ENCODE peak calls at places on chromosomes 3 and 15, in seven cellular contexts. Q is GM23338, Y is HCT116, A is transverse colon, T is stomach, H is sigmoid colon, N is SK-N-MC. J is an unnamed sample.

GRCh38 chr15:63344737-63345390 is 36.8 kb downstream of the CA12 start:
- DNase-seq in H (peak), T (no peak), N (no peak), Y (no peak), A (no peak), Q (no peak), J (no peak)

GRCh38 chr15:32649336-32649735 is 7.8 kb downstream of the SCG5 start:
- DNase-seq in Y (no peak), Q (peak), T (no peak), N (no peak), H (no peak), A (no peak), J (no peak)

GRCh38 chr3:146682176-146682575 is 77.0 kb upstream of the PLSCR5 start:
- DNase-seq in H (no peak), T (no peak), Q (no peak), A (no peak), N (peak), Y (no peak), J (no peak)

GRCh38 chr3:45365060-45365459 is 23.3 kb upstream of the LARS2 start:
- DNase-seq in T (no peak), A (no peak), N (no peak), H (no peak), Q (no peak), Y (no peak), J (no peak)

GRCh38 chr15:47650564-47650963 is 66.7 kb upstream of the SEMA6D start:
- DNase-seq in N (no peak), T (no peak), Q (no peak), A (no peak), H (no peak), Y (no peak), J (no peak)

GRCh38 chr3:138362536-138362935 is 14.2 kb downstream of the MRAS start:
- DNase-seq in Q (no peak), Y (no peak), H (peak), T (no peak), N (no peak), A (no peak), J (no peak)

GRCh38 chr3:143653493-143653892 is 194.8 kb downstream of the SLC9A9 start:
- DNase-seq in Q (no peak), T (no peak), Y (no peak), N (no peak), H (no peak), A (no peak), J (no peak)

GRCh38 chr3:33146791-33147445 is 33.1 kb downstream of the CRTAP start:
- DNase-seq in A (no peak), H (no peak), T (no peak), Q (peak), N (no peak), Y (no peak), J (no peak)

GRCh38 chr3:15434756-15435155 is 7.4 kb downstream of the EAF1 start:
- DNase-seq in N (no peak), T (no peak), H (no peak), Y (no peak), A (no peak), Q (peak), J (no peak)

GRCh38 chr3:138940446-138940845 is 6.5 kb downstream of the FOXL2 start:
- DNase-seq in H (peak), N (no peak), A (no peak), Q (no peak), T (no peak), Y (no peak), J (no peak)

GRCh38 chr3:193295985-193296384 is 55.0 kb downstream of the PLAAT1 start:
- DNase-seq in Y (no peak), N (no peak), Q (peak), A (no peak), T (no peak), H (no peak), J (no peak)

DNA sequence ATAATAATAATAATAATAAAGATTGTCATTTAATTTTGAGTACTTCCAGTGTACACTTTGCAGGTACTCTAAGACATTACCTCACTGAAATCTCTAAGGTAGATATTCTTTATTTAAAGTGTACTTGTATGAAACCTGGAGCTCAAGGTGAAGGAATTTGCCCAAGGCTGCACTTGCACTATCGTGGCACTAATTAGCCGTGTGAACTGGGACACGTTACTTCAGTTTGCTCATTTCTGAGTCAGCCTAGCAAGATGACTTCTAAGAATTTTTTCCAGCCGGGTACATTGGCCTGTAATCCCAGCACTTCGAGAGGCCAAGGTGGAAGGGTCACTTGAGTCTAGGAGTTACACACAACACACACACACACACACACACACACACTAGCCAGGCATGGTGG is 33.5 kb downstream of the MLH1 start:
- DNase-seq in H (no peak), A (no peak), Q (no peak), T (no peak), N (no peak), Y (no peak), J (no peak)
- TF ChIP-seq POLR2AphosphoS5 in H (no peak), A (no peak), Q (no peak), T (no peak), N (no peak), Y (no peak), J (no peak)

DNA sequence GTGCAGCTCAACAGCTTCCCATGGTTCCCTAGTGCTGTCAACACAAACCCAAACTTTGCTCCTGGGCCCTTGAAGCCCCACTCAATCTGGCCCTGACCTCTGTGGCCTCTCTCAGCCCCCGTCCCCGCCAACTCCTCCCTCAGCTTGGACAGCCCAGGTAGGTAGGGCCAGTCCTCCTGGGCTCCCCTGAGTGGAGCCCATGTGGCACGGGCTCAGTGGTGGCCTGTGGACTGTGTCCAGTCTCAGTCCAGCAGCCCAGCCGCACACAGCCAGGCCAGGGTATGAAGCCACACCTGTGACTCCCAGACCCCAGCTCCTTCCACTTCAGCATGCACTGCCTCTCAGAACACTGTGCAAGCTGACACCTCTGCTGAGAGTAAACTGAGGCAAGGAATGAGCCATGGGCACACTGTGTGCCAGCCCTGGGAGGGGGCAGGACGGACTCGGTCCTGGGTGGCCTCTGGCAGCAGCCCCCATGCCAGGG is 11.5 kb downstream of the PLXND1 start:
- DNase-seq in Y (no peak), Q (no peak), N (no peak), T (no peak), A (no peak), H (no peak), J (no peak)
- TF ChIP-seq POLR2AphosphoS5 in Y (no peak), Q (no peak), N (no peak), T (no peak), A (no peak), H (no peak), J (peak)

GRCh38 chr3:11956781-11957180 is 47.4 kb upstream of the SYN2 start:
- DNase-seq in Q (no peak), Y (no peak), T (no peak), A (no peak), N (no peak), H (no peak), J (no peak)
- TF ChIP-seq POLR2AphosphoS5 in Q (no peak), Y (no peak), T (no peak), A (no peak), N (no peak), H (no peak), J (no peak)

GRCh38 chr3:99659965-99660364 is 21.6 kb downstream of the COL8A1 start:
- DNase-seq in N (no peak), H (no peak), T (no peak), Y (no peak), Q (no peak), A (no peak), J (no peak)
- TF ChIP-seq POLR2AphosphoS5 in N (no peak), H (no peak), T (no peak), Y (no peak), Q (no peak), A (no peak), J (no peak)

DNA sequence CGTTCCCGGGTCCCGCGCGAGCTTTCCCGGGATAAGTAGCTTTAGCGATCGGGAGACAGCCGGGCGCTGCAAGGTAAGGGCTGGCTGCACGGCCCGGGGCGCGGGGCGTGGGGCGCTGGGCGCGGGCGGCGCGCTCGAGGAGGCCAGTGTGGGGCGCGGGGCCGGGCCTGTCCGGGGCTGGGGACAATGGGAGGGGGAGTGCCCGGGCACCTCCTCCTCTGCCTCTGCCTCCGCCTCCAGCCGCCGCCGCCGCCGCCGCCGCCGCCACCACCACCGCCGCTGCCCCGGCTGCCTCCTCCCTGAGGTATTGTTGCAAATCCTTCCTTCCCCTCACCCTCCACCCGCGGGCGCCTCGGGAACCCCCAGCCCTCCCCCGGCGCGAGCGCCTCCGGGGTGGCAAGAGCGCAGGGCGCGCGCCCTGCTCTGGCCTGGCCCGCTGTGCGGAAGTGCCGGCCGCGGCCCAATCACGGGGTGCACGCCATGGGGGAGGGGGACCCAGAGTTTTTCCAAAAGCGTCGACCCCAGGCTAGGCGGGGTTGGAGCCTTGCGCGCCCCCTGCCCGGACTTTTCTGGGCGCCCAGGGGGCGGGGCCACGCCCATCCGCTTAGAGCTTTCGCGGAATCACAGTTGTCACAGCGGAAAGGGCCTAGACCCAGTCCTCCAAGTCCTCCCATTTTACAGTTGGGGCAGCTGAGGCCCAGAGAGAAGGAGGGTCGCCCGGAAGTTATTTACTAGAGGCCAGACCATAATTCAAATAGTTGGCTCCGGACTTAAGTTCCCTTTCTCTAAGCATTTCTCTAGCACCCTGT is at the start of gene LPP:
- DNase-seq in A (peak), Y (no peak), H (peak), Q (peak), N (no peak), T (peak), J (peak)
- TF ChIP-seq POLR2AphosphoS5 in A (peak), Y (peak), H (peak), Q (peak), N (no peak), T (peak), J (peak)

DNA sequence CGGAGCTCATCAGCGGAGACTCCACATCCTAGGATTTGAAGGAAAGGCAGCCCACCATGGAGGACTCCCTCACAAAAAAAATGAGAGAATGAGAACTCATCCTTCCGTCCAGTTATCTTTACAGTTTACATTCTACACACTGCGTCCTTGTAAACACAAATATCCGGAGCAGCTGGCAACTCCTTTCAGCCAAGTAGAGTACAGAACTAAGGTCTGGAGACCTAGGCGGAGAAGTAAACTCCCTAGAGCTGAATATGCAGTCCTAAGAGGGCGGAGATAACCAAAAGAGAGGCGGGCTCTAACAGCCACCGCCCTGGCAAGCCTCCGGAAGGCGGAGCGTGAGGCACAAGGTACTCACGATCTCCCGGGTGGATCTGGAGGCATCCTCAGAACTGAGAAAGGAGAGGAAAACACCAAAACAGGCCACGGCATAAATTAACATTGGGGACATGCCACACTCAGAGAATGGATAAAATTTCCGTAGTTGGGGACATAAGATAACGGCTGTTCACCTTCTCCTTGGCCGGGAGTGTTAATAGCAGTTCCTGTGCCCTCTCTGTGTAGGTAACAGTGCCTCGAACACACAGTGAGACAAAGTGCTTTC is 976 bp upstream of the SIN3A start:
- DNase-seq in H (peak), A (peak), Q (peak), N (no peak), T (peak), Y (peak), J (peak)
- TF ChIP-seq POLR2AphosphoS5 in H (peak), A (peak), Q (no peak), N (peak), T (no peak), Y (peak), J (no peak)

GRCh38 chr15:60384526-60385127 is 13.2 kb downstream of the ANXA2 start:
- DNase-seq in Q (no peak), A (no peak), T (no peak), H (no peak), Y (no peak), N (no peak), J (no peak)

GRCh38 chr15:60389261-60390077 is 8.3 kb downstream of the ANXA2 start:
- DNase-seq in Y (no peak), A (no peak), H (no peak), Q (no peak), N (no peak), T (no peak), J (no peak)

GRCh38 chr15:60385620-60386552 is 11.9 kb downstream of the ANXA2 start:
- DNase-seq in T (no peak), H (no peak), A (no peak), Q (no peak), N (no peak), Y (no peak), J (no peak)

GRCh38 chr15:60390231-60390630 is 7.6 kb downstream of the ANXA2 start:
- DNase-seq in Q (no peak), H (no peak), N (no peak), T (no peak), Y (no peak), A (no peak), J (no peak)

DNA sequence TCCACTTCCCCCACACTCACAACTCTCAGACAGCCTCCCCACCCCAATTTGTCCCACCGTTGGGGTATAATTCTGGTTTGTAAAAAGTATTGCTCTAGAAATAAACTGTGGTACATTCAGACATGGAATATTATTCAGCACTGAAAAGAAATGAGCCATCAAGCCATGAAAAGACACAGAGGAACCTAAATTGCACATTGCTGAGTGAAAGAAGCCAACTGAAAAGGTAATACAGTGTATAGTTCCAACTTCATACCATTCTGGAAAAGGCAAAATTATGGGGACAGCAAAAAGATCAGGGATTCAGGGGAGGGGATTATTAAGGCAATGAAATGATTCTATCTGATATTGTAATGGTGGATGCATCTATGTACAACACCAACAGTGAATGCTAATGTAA is 10.5 kb downstream of the ANXA2 start:
- DNase-seq in H (no peak), Q (no peak), T (no peak), A (no peak), Y (no peak), N (no peak), J (no peak)
- TF ChIP-seq POLR2AphosphoS5 in H (no peak), Q (no peak), T (no peak), A (no peak), Y (no peak), N (no peak), J (no peak)

DNA sequence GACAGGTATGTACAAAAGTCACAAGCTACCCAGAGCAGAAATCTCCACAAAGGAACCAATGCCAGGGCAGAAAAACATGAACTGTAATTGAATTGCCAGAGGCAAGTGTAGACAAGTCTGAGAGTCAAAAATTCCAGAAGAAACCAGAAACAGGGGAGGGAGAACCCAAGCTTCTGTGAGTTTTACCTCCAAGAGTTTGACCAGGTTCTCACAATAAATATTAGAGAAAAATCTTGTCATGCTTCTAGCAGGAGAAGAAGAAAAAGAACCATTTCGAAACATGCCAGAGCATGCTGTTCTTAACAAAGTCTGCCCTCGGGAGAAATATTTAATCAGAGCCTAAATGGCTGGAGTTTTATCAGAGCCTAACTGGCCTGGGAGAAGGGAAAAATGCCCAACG is 32.5 kb upstream of the AP3B2 start:
- DNase-seq in T (no peak), Q (no peak), N (no peak), A (no peak), H (no peak), Y (no peak), J (no peak)
- TF ChIP-seq POLR2AphosphoS5 in T (no peak), Q (no peak), N (no peak), A (no peak), H (no peak), Y (no peak), J (no peak)

GRCh38 chr15:77944002-77944867 is 133.3 kb downstream of the TBC1D2B start:
- DNase-seq in T (peak), N (no peak), Y (peak), H (peak), A (peak), Q (peak), J (peak)
- TF ChIP-seq POLR2AphosphoS5 in T (peak), N (peak), Y (no peak), H (no peak), A (no peak), Q (peak), J (no peak)

DNA sequence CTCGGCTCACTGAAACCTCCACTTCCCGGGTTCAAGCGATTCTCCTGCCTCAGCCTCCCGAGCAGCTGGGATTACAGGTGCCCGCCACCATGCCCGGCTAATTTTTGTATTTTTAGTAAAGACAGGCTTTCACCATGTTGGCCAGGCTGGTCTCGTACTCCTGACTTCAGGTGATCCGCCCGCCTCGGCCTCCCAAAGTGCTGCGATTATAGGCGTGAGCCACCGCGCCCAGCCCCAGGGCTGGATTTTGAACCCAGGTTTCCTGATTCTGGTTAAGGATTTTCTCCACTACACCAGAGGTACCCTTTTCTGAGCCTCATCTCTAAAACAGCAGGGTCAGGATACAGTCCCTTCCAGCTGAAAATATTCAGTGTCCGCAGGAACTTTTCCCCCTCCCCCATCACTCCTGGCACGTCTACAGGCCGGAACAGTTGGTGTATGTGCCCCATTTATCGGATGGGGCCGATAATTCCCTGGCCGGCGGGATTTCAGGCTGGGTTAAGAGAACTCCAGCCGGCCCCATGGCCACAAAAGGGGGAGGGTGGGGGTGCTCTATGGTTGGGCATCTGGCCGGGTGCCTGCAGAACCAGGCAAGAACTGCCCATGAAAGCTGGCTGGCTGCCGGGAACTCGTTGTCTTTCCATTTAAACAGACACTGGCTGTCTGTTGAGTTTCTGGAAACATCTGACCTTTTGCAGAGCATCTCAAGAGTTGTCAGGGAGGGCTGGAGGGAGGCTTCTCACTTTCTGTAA is 26.8 kb upstream of the SEMA4B start:
- DNase-seq in T (peak), H (peak), Q (peak), A (peak), Y (no peak), N (no peak), J (no peak)
- TF ChIP-seq POLR2AphosphoS5 in T (peak), H (peak), Q (no peak), A (peak), Y (no peak), N (no peak), J (peak)

J was measured in spleen.